ENCODE peak calls at places on chromosomes 13 and 19, in four cellular contexts. N, Y, T and R are unnamed samples.

GRCh38 chr19:23346696-23347095 is 48.6 kb downstream of the ZNF91 start:
- DNase-seq in N (no peak), Y (no peak), T (no peak), R (no peak)

GRCh38 chr19:5291588-5292193 is 48.9 kb downstream of the PTPRS start:
- DNase-seq in N (no peak), Y (no peak), T (no peak), R (no peak)

GRCh38 chr19:30631035-30631375 is 258.8 kb downstream of the ZNF536 start:
- DNase-seq in N (no peak), Y (no peak), T (no peak), R (no peak)

GRCh38 chr19:6769006-6769637 is 1.9 kb upstream of the SH2D3A start:
- DNase-seq in N (peak), Y (no peak), T (no peak), R (peak)

GRCh38 chr13:44471686-44472085 is 98.1 kb downstream of the SERP2 start:
- DNase-seq in N (no peak), Y (no peak), T (no peak), R (no peak)

GRCh38 chr19:1601613-1602064 is 3.6 kb downstream of the UQCR11 start:
- DNase-seq in N (no peak), Y (no peak), T (no peak), R (no peak)

GRCh38 chr13:37127706-37128241 is 22.3 kb upstream of the CSNK1A1L start:
- DNase-seq in N (peak), Y (no peak), T (peak), R (no peak)

GRCh38 chr13:77022341-77022740 is 4.6 kb downstream of the FBXL3 start:
- DNase-seq in N (no peak), Y (no peak), T (no peak), R (no peak)

GRCh38 chr19:646798-647565 is 7.3 kb downstream of the FGF22 start:
- DNase-seq in N (no peak), Y (no peak), T (no peak), R (no peak)

GRCh38 chr19:58482372-58482771 is 6.2 kb downstream of the ZNF446 start:
- DNase-seq in N (peak), Y (no peak), T (no peak), R (no peak)

GRCh38 chr19:13091400-13092161 is 11.1 kb downstream of the LYL1 start:
- DNase-seq in N (peak), Y (no peak), T (peak), R (no peak)

GRCh38 chr13:99085139-99085845 is 107.4 kb upstream of the DOCK9 start:
- DNase-seq in N (peak), Y (no peak), T (peak), R (no peak)

GRCh38 chr13:71964491-71965108 is 97.6 kb upstream of the DACH1 start:
- DNase-seq in N (no peak), Y (no peak), T (no peak), R (no peak)

GRCh38 chr13:60043262-60043661 is 120.5 kb downstream of the DIAPH3 start:
- DNase-seq in N (no peak), Y (no peak), T (no peak), R (no peak)

GRCh38 chr19:5200844-5201243 is 139.8 kb downstream of the PTPRS start:
- DNase-seq in N (no peak), Y (no peak), T (no peak), R (no peak)

GRCh38 chr13:24274452-24274971 is 34.9 kb upstream of the C1QTNF9 start:
- DNase-seq in N (no peak), Y (no peak), T (no peak), R (no peak)

GRCh38 chr19:38676023-38676877 is 28.8 kb downstream of the ACTN4 start:
- DNase-seq in N (peak), Y (no peak), T (peak), R (no peak)

GRCh38 chr13:24511019-24511823 is 1.4 kb downstream of the PARP4 start:
- DNase-seq in N (no peak), Y (peak), T (no peak), R (peak)

GRCh38 chr19:29576761-29577661 is 29.1 kb upstream of the POP4 start:
- DNase-seq in N (no peak), Y (no peak), T (no peak), R (no peak)

GRCh38 chr13:93227280-93227905 is 786 bp downstream of the GPC6 start:
- DNase-seq in N (peak), Y (peak), T (no peak), R (peak)

GRCh38 chr19:46493236-46494114 is 2.2 kb downstream of the PNMA8B start:
- DNase-seq in N (no peak), Y (no peak), T (peak), R (no peak)

GRCh38 chr19:55460670-55461258 is 678 bp downstream of the ISOC2 start:
- DNase-seq in N (peak), Y (peak), T (peak), R (peak)

GRCh38 chr13:85853901-85854663 is 54.9 kb upstream of the SLITRK6 start:
- DNase-seq in N (no peak), Y (no peak), T (no peak), R (no peak)

GRCh38 chr13:108974686-108975085 is 345.3 kb downstream of the MYO16 start:
- DNase-seq in N (no peak), Y (no peak), T (no peak), R (no peak)

GRCh38 chr13:85093808-85094207 is 705.4 kb downstream of the SLITRK6 start:
- DNase-seq in N (no peak), Y (no peak), T (no peak), R (no peak)

GRCh38 chr13:33283195-33283910 is 2.2 kb downstream of the STARD13 start:
- DNase-seq in N (no peak), Y (no peak), T (no peak), R (no peak)

GRCh38 chr13:93991569-93991968 is 487.9 kb downstream of the DCT start:
- DNase-seq in N (no peak), Y (no peak), T (no peak), R (no peak)

GRCh38 chr13:112771877-112772538 is 82.2 kb downstream of the ATP11A start:
- DNase-seq in N (peak), Y (no peak), T (no peak), R (peak)